ENCODE peak calls at places on chromosome X, in nine cellular contexts. V, M, L, B, I, T, Y, N and X are unnamed samples.

GRCh38 chrX:29295987-29296680 is 708.9 kb downstream of the IL1RAPL1 start:
- DNase-seq in V (peak), M (peak), L (peak), B (peak), I (no peak), T (no peak), Y (no peak), N (no peak), X (no peak)

GRCh38 chrX:49210406-49210805 is 10.4 kb upstream of the SYP start:
- DNase-seq in V (no peak), M (no peak), L (no peak), B (no peak), I (no peak), T (no peak), Y (no peak), N (no peak), X (no peak)

GRCh38 chrX:11261260-11261659 is 32.0 kb upstream of the AMELX start:
- DNase-seq in V (peak), M (no peak), L (peak), B (peak), I (no peak), T (no peak), Y (no peak), N (no peak), X (no peak)

GRCh38 chrX:39002466-39002865 is 201.2 kb downstream of the MID1IP1 start:
- DNase-seq in V (peak), M (no peak), L (no peak), B (no peak), I (no peak), T (no peak), Y (no peak), N (no peak), X (no peak)

GRCh38 chrX:41381685-41382084 is 47.7 kb downstream of the DDX3X start:
- DNase-seq in V (peak), M (peak), L (peak), B (peak), I (peak), T (peak), Y (peak), N (no peak), X (no peak)

GRCh38 chrX:64187762-64188150 is 17.8 kb downstream of the AMER1 start:
- DNase-seq in V (no peak), M (no peak), L (no peak), B (no peak), I (no peak), T (no peak), Y (no peak), N (no peak), X (no peak)

GRCh38 chrX:147635186-147635585 is 276.5 kb upstream of the FMR1 start:
- DNase-seq in V (no peak), M (no peak), L (no peak), B (no peak), I (no peak), T (no peak), Y (no peak), N (no peak), X (no peak)

GRCh38 chrX:110321670-110322069 is 3.8 kb upstream of the AMMECR1 start:
- DNase-seq in V (no peak), M (no peak), L (no peak), B (no peak), I (no peak), T (no peak), Y (no peak), N (no peak), X (no peak)

GRCh38 chrX:130772313-130773140 is 130.5 kb downstream of the ENOX2 start:
- DNase-seq in V (peak), M (no peak), L (peak), B (peak), I (no peak), T (peak), Y (no peak), N (no peak), X (no peak)

GRCh38 chrX:10296581-10296980 is 139.8 kb downstream of the CLCN4 start:
- DNase-seq in V (peak), M (no peak), L (no peak), B (peak), I (no peak), T (no peak), Y (no peak), N (no peak), X (no peak)

GRCh38 chrX:106874075-106874474 is 29.1 kb downstream of the RIPPLY1 start:
- DNase-seq in V (peak), M (peak), L (no peak), B (peak), I (no peak), T (peak), Y (peak), N (no peak), X (no peak)
- TF ChIP-seq EZH2 in V (no peak), M (no peak), L (no peak), B (no peak), I (no peak), T (no peak), Y (no peak), N (no peak), X (no peak)

DNA sequence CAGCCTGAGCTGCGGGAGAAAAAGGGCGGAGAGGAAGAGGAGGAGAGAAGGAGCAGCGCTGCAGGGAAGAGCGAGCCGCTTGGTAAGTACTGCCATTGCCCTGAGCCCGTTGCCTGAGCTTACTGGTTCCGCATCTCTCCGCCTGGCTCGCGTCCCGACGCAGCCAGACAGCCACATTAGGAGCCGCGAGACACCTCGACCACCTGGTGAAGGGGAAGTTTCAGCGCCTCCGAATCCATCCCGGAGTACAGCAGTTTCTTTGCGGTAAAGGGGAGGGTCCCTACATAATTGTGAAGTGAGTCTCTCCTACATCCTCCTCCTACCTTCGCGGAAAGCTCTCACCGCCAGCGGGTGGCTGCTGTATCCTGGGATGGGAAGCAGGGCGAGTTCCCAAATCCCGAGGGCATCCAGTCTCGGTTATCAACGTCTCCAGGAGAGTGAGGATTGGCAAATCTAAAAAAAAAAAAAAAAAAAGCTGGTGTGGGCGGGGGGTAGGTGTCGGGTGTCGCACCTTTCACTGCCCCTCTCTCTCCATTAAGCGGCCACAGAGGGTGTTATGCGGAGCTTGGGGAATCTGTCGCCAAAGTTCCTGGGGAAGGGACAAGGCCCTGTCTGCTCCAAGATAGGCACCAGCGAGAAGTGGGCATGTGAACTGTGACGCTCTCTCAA is 7.9 kb downstream of the TBX22 start:
- DNase-seq in V (no peak), M (no peak), L (no peak), B (no peak), I (no peak), T (no peak), Y (peak), N (peak), X (no peak)
- TF ChIP-seq EZH2 in V (no peak), M (no peak), L (no peak), B (no peak), I (no peak), T (no peak), Y (no peak), N (no peak), X (no peak)

GRCh38 chrX:140510895-140511295 is 6.0 kb upstream of the SOX3 start:
- DNase-seq in V (no peak), M (no peak), L (no peak), B (no peak), I (no peak), T (no peak), Y (no peak), N (peak), X (no peak)
- TF ChIP-seq EZH2 in V (no peak), M (no peak), L (no peak), B (no peak), I (no peak), T (no peak), Y (no peak), N (peak), X (no peak)

GRCh38 chrX:632391-633042 is 1.9 kb downstream of the SHOX start:
- DNase-seq in V (no peak), M (no peak), L (no peak), B (no peak), I (no peak), T (no peak), Y (no peak), N (peak), X (no peak)

GRCh38 chrX:633043-633654 is 2.6 kb downstream of the SHOX start:
- DNase-seq in V (no peak), M (no peak), L (no peak), B (no peak), I (no peak), T (no peak), Y (no peak), N (no peak), X (no peak)

GRCh38 chrX:630007-630921 is at the start of gene SHOX:
- DNase-seq in V (no peak), M (no peak), L (no peak), B (no peak), I (no peak), T (no peak), Y (no peak), N (no peak), X (no peak)

GRCh38 chrX:629230-630006 is 1.2 kb upstream of the SHOX start:
- DNase-seq in V (no peak), M (no peak), L (no peak), B (no peak), I (no peak), T (no peak), Y (no peak), N (peak), X (no peak)

DNA sequence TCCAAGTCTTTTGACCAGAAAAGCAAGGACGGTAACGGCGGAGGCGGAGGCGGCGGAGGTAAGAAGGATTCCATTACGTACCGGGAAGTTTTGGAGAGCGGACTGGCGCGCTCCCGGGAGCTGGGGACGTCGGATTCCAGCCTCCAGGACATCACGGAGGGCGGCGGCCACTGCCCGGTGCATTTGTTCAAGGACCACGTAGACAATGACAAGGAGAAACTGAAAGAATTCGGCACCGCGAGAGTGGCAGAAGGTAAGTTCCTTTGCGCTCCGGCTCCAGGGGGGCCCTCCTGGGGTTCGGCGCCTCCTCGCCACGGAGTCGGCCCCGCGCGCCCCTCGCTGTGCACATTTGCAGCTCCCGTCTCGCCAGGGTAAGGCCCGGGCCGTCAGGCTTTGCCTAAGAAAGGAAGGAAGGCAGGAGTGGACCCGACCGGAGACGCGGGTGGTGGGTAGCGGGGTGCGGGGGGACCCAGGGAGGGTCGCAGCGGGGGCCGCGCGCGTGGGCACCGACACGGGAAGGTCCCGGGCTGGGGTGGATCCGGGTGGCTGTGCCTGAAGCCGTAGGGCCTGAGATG is 418 bp downstream of the SHOX start:
- DNase-seq in V (no peak), M (no peak), L (no peak), B (no peak), I (no peak), T (no peak), Y (no peak), N (peak), X (no peak)
- TF ChIP-seq EZH2 in V (no peak), M (no peak), L (no peak), B (no peak), I (no peak), T (no peak), Y (no peak), N (no peak), X (no peak)

GRCh38 chrX:74248889-74249288 is 55.1 kb upstream of the ZCCHC13 start:
- DNase-seq in V (peak), M (peak), L (no peak), B (peak), I (no peak), T (no peak), Y (peak), N (no peak), X (no peak)

GRCh38 chrX:74250574-74250973 is 53.4 kb upstream of the ZCCHC13 start:
- DNase-seq in V (no peak), M (no peak), L (no peak), B (no peak), I (no peak), T (no peak), Y (no peak), N (no peak), X (no peak)

GRCh38 chrX:74246524-74246923 is 57.5 kb upstream of the ZCCHC13 start:
- DNase-seq in V (peak), M (no peak), L (peak), B (peak), I (no peak), T (no peak), Y (no peak), N (no peak), X (no peak)

GRCh38 chrX:74251006-74251930 is 52.7 kb upstream of the ZCCHC13 start:
- DNase-seq in V (peak), M (peak), L (peak), B (peak), I (no peak), T (peak), Y (peak), N (no peak), X (no peak)

GRCh38 chrX:74249963-74250362 is 54.0 kb upstream of the ZCCHC13 start:
- DNase-seq in V (no peak), M (peak), L (no peak), B (no peak), I (no peak), T (no peak), Y (peak), N (peak), X (no peak)
- TF ChIP-seq EZH2 in V (no peak), M (no peak), L (no peak), B (no peak), I (no peak), T (no peak), Y (no peak), N (no peak), X (no peak)

DNA sequence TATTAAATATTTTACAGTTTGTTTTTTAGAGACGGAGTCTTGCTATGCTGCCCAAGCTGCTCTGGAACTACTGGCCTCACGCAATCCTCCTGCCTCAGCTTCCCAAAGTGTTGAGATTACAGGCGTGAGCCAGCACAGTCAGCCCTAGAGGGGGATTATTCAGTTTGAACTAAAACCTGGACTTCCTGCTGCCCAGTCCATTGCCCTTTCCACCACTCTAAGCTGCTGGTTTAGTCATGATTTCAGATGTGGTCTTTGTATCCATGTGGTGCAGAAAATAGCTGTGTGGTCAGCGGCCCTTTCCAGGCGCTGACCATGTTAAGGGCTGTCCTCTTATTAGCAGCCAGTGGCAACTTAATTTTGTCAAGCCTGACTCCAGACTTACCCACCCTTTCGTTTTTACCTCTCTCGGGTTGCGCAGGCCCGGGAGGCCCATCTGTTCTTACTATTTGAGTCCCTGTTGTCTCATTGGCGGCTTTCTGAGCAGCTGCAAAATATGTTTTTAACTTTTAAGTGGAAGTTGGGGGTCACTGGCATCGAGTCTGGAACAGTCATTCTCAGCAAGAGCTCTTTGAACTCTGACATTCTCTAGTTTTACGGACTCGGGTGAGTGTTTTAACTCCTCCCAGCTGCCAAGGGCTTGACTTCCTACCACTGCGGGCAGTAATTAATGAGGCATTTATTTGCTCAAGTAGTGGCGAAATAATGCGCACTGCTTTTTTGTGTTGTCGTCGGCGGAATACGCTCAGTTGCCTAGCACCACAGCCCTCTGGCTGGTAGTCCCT is 772 bp upstream of the VMA21 start:
- DNase-seq in V (peak), M (no peak), L (no peak), B (peak), I (no peak), T (peak), Y (no peak), N (no peak), X (no peak)
- TF ChIP-seq EZH2 in V (no peak), M (no peak), L (no peak), B (no peak), I (no peak), T (no peak), Y (no peak), N (no peak), X (no peak)

GRCh38 chrX:50470103-50471031 is at the start of gene DGKK:
- DNase-seq in V (peak), M (no peak), L (no peak), B (no peak), I (no peak), T (peak), Y (peak), N (peak), X (no peak)
- TF ChIP-seq EZH2 in V (no peak), M (peak), L (peak), B (no peak), I (no peak), T (no peak), Y (no peak), N (no peak), X (peak)

DNA sequence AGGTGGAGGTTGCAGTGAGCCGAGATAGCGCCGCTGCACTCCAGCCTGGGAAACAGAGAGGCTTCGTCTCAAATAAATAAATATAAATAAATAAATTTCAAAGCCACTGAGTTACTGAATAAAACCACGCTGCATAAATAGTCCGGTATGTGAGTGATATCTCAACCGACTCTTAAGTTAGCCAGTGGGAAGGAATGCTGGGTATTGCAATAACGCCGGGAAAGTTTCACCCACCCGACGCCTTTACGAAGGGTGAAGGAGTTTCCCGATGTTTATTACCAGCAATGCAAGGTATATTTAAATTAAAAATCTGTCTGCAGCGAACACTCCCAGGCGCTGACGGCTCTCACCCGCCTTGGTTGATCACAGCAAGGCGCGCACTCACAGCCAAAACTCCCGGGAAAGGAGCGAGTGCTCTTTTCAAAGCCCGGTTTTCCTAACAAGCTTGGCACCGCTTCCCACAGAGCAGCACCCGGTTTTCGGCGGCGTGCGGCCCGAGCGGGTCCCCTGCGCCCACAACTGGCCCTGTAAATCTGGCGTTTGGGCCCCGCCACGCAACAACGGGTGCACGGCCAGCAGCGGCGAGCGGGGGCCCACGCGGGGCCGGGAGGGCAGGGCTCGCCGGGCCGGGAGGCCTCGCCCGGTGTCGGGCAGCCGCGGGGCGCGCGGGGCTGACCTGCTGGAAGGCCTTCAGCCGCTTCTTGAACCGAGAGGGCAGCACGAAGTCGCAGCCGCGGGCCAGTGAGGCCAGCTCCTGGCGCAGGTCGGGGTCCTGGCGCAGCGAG is 13.7 kb downstream of the PPP2R3B start:
- DNase-seq in V (peak), M (no peak), L (no peak), B (no peak), I (no peak), T (no peak), Y (no peak), N (no peak), X (no peak)
- TF ChIP-seq EZH2 in V (no peak), M (peak), L (no peak), B (peak), I (no peak), T (no peak), Y (no peak), N (no peak), X (peak)